ENCODE peak calls at places on chromosomes 7 and 10, in four cellular contexts. U, D, Y and Q are unnamed samples. For H3K4me1, the result is how much of the 10 kb centered on the place peaks cover.

GRCh38 chr7:154202002-154202401 is 149.8 kb downstream of the DPP6 start:
- DNase-seq in U (no peak), D (no peak), Y (no peak), Q (no peak)

GRCh38 chr7:150754950-150755349 is 17.7 kb downstream of the GIMAP5 start:
- DNase-seq in U (no peak), D (no peak), Y (no peak), Q (no peak)

GRCh38 chr7:3174515-3175318 is 126.3 kb upstream of the SDK1 start:
- DNase-seq in U (no peak), D (no peak), Y (no peak), Q (no peak)

GRCh38 chr7:12827920-12828319 is 140.5 kb downstream of the ARL4A start:
- DNase-seq in U (peak), D (peak), Y (peak), Q (no peak)

GRCh38 chr10:103473261-103473671 is 5.8 kb downstream of the CALHM3 start:
- DNase-seq in U (no peak), D (no peak), Y (no peak), Q (no peak)

GRCh38 chr10:50314169-50315071 is 63.1 kb upstream of the ASAH2 start:
- DNase-seq in U (no peak), D (no peak), Y (no peak), Q (no peak)

GRCh38 chr10:125260260-125260659 is 99.9 kb upstream of the CTBP2 start:
- DNase-seq in U (no peak), D (no peak), Y (no peak), Q (no peak)

GRCh38 chr7:1452205-1452604 is 7.1 kb downstream of the MICALL2 start:
- DNase-seq in U (no peak), D (no peak), Y (no peak), Q (no peak)

GRCh38 chr7:74230446-74231231 is 20.8 kb downstream of the LAT2 start:
- DNase-seq in U (no peak), D (no peak), Y (no peak), Q (no peak)

GRCh38 chr7:151930695-151931094 is 25.6 kb upstream of the GALNTL5 start:
- DNase-seq in U (no peak), D (no peak), Y (no peak), Q (no peak)

GRCh38 chr10:35040761-35041501 is 49.2 kb downstream of the CUL2 start:
- DNase-seq in U (peak), D (peak), Y (peak), Q (no peak)

GRCh38 chr10:112896273-112896672 is 53.8 kb upstream of the TCF7L2 start:
- DNase-seq in U (peak), D (no peak), Y (no peak), Q (no peak)

GRCh38 chr7:102935450-102936110 is 22.8 kb downstream of the LRRC17 start:
- DNase-seq in U (no peak), D (no peak), Y (peak), Q (no peak)

GRCh38 chr10:77104459-77104980 is 533.1 kb downstream of the KCNMA1 start:
- DNase-seq in U (peak), D (peak), Y (peak), Q (peak)

GRCh38 chr7:54712777-54713176 is 46.2 kb downstream of the SEC61G start:
- DNase-seq in U (no peak), D (no peak), Y (no peak), Q (no peak)

GRCh38 chr7:35725280-35725680 is 30.3 kb upstream of the HERPUD2 start:
- DNase-seq in U (no peak), D (no peak), Y (no peak), Q (peak)

GRCh38 chr7:15167912-15168311 is 265.4 kb upstream of the DGKB start:
- DNase-seq in U (no peak), D (peak), Y (no peak), Q (no peak)

GRCh38 chr7:518630-519428 is 817 bp downstream of the PDGFA start:
- DNase-seq in U (peak), D (peak), Y (peak), Q (peak)

GRCh38 chr7:106246941-106247826 is 37.6 kb downstream of the NAMPT start:
- DNase-seq in U (no peak), D (no peak), Y (no peak), Q (no peak)

GRCh38 chr7:147412782-147413186 is 1177.8 kb upstream of the C7orf33 start:
- DNase-seq in U (peak), D (peak), Y (peak), Q (no peak)

GRCh38 chr10:4673279-4674040 is 152.5 kb upstream of the AKR1E2 start:
- DNase-seq in U (no peak), D (no peak), Y (no peak), Q (no peak)

GRCh38 chr10:55793024-55793423 is 568.0 kb downstream of the ZWINT start:
- DNase-seq in U (no peak), D (peak), Y (no peak), Q (no peak)

GRCh38 chr7:23161502-23161901 is 20.3 kb upstream of the NUP42 start:
- DNase-seq in U (no peak), D (no peak), Y (no peak), Q (no peak)

GRCh38 chr7:92747041-92747835 is 89.1 kb downstream of the CDK6 start:
- DNase-seq in U (peak), D (peak), Y (peak), Q (no peak)

GRCh38 chr10:316390-316789 is 181.1 kb downstream of the ZMYND11 start:
- DNase-seq in U (no peak), D (no peak), Y (no peak), Q (no peak)

GRCh38 chr10:23081891-23082290 is 13.5 kb upstream of the MSRB2 start:
- DNase-seq in U (peak), D (peak), Y (peak), Q (no peak)

GRCh38 chr10:101772017-101772894 is 3.7 kb downstream of the FGF8 start:
- DNase-seq in U (no peak), D (no peak), Y (no peak), Q (no peak)

GRCh38 chr7:7662527-7662926 is 22.0 kb downstream of the UMAD1 start:
- DNase-seq in U (peak), D (peak), Y (peak), Q (no peak)

GRCh38 chr10:121536271-121536918 is 61.8 kb downstream of the FGFR2 start:
- DNase-seq in U (no peak), D (no peak), Y (no peak), Q (no peak)

GRCh38 chr10:86769991-86770390 is 13.6 kb downstream of the BMPR1A start:
- DNase-seq in U (no peak), D (no peak), Y (no peak), Q (no peak)

GRCh38 chr10:128626397-128627060 is 500.3 kb upstream of the MKI67 start:
- DNase-seq in U (no peak), D (no peak), Y (no peak), Q (no peak)

GRCh38 chr7:90966346-90966745 is 297.9 kb upstream of the FZD1 start:
- DNase-seq in U (no peak), D (no peak), Y (no peak), Q (no peak)

GRCh38 chr10:96292971-96293909 is 11.0 kb upstream of the DNTT start:
- DNase-seq in U (peak), D (peak), Y (peak), Q (no peak)

GRCh38 chr10:110524864-110525242 is 27.1 kb downstream of the DUSP5 start:
- DNase-seq in U (no peak), D (no peak), Y (no peak), Q (no peak)

GRCh38 chr10:110524179-110524863 is 26.6 kb downstream of the DUSP5 start:
- DNase-seq in U (no peak), D (no peak), Y (no peak), Q (no peak)

GRCh38 chr10:110523736-110524135 is 26.0 kb downstream of the DUSP5 start:
- DNase-seq in U (no peak), D (no peak), Y (no peak), Q (no peak)

GRCh38 chr10:110527731-110528171 is 30.0 kb downstream of the DUSP5 start:
- DNase-seq in U (no peak), D (no peak), Y (no peak), Q (no peak)

GRCh38 chr10:110525349-110526260 is 27.9 kb downstream of the DUSP5 start:
- DNase-seq in U (peak), D (peak), Y (peak), Q (no peak)
- H3K4me1 ChIP-seq in U (under half), D (half or more), Y (under half), Q (under half)

GRCh38 chr10:109106604-109107003 is 816.7 kb downstream of the XPNPEP1 start:
- DNase-seq in U (no peak), D (no peak), Y (no peak), Q (no peak)

GRCh38 chr10:109104806-109105205 is 818.5 kb downstream of the XPNPEP1 start:
- DNase-seq in U (no peak), D (no peak), Y (no peak), Q (no peak)

GRCh38 chr10:109103278-109103677 is 820.0 kb downstream of the XPNPEP1 start:
- DNase-seq in U (no peak), D (no peak), Y (no peak), Q (no peak)

GRCh38 chr10:109105725-109106124 is 817.6 kb downstream of the XPNPEP1 start:
- DNase-seq in U (no peak), D (no peak), Y (no peak), Q (no peak)
- H3K27ac ChIP-seq in U (no peak), D (no peak), Y (no peak), Q (no peak)

GRCh38 chr10:71233491-71233892 is 21.1 kb downstream of the UNC5B start:
- DNase-seq in U (no peak), D (no peak), Y (no peak), Q (peak)

GRCh38 chr10:71236286-71236685 is 23.9 kb downstream of the UNC5B start:
- DNase-seq in U (no peak), D (no peak), Y (no peak), Q (peak)

GRCh38 chr10:71235808-71236207 is 23.4 kb downstream of the UNC5B start:
- DNase-seq in U (no peak), D (no peak), Y (no peak), Q (no peak)

GRCh38 chr10:71234017-71234894 is 21.9 kb downstream of the UNC5B start:
- DNase-seq in U (no peak), D (no peak), Y (no peak), Q (peak)

GRCh38 chr10:71234970-71235681 is 22.8 kb downstream of the UNC5B start:
- DNase-seq in U (peak), D (no peak), Y (peak), Q (peak)
- H3K9ac ChIP-seq in U (peak), D (no peak), Y (no peak), Q (no peak)

GRCh38 chr7:84946549-84946948 is 240.3 kb downstream of the SEMA3D start:
- DNase-seq in U (no peak), D (no peak), Y (no peak), Q (no peak)
- H3K4me1 ChIP-seq in U (under half), D (under half), Y (under half), Q (under half)

GRCh38 chr10:75877877-75878276 is 446.5 kb downstream of the LRMDA start:
- DNase-seq in U (no peak), D (no peak), Y (no peak), Q (no peak)
- H3K27ac ChIP-seq in U (no peak), D (no peak), Y (no peak), Q (no peak)